ENCODE peak calls at places on chromosomes 13 and 19, in nine cellular contexts. B is GM23338; Z is effector memory CD4-positive, alpha-beta T cell; N is lower lobe of right lung; V is brain microvascular endothelial cell; C is HepG2; O is K562; Q is gastrocnemius medialis; G is Peyer's patch. S is an unnamed sample.

GRCh38 chr19:4108767-4109625 is 14.9 kb downstream of the MAP2K2 start:
- DNase-seq in Z (peak; percentile 63), N (peak; percentile 59), V (no peak), Q (no peak), G (peak; percentile 88), C (no peak), B (no peak), O (no peak), S (peak; percentile 92)

GRCh38 chr19:43562698-43563241 is 12.6 kb downstream of the XRCC1 start:
- DNase-seq in Q (peak; percentile 69), G (peak; percentile 83), N (peak; percentile 88), Z (peak; percentile 72), C (no peak), O (no peak), V (peak; percentile 75), B (no peak), S (peak; percentile 78)

GRCh38 chr19:28523619-28524018 is 689.3 kb downstream of the UQCRFS1 start:
- DNase-seq in G (no peak), N (no peak), B (no peak), C (no peak), O (no peak), V (no peak), Q (peak; percentile 33), Z (no peak), S (no peak)

GRCh38 chr19:681029-681626 is 4.9 kb downstream of the FSTL3 start:
- DNase-seq in O (no peak), G (peak; percentile 86), Q (no peak), B (peak; percentile 96), V (no peak), C (no peak), N (peak; percentile 92), Z (no peak), S (peak; percentile 34)

GRCh38 chr19:57056972-57057371 is 62.8 kb upstream of the USP29 start:
- DNase-seq in Q (no peak), Z (no peak), G (no peak), B (no peak), V (no peak), O (no peak), C (no peak), N (no peak), S (no peak)

GRCh38 chr19:1070576-1070930 is 3.6 kb downstream of the ARHGAP45 start:
- DNase-seq in C (no peak), B (peak; percentile 86), Z (no peak), V (no peak), Q (no peak), O (no peak), G (no peak), N (peak; percentile 48), S (no peak)

GRCh38 chr19:35975608-35976214 is 19.3 kb upstream of the SDHAF1 start:
- DNase-seq in Z (no peak), B (peak; percentile 80), C (no peak), N (no peak), V (no peak), G (no peak), Q (no peak), O (peak; percentile 53), S (no peak)

GRCh38 chr13:23504188-23504587 is 66.0 kb upstream of the TNFRSF19 start:
- DNase-seq in Q (no peak), G (no peak), C (no peak), V (peak; percentile 19), Z (no peak), O (no peak), B (no peak), N (no peak), S (no peak)

GRCh38 chr13:112898786-112899617 is 70.0 kb upstream of the MCF2L start:
- DNase-seq in Q (no peak), V (no peak), B (no peak), Z (no peak), N (peak; percentile 34), G (no peak), C (no peak), O (no peak), S (no peak)

GRCh38 chr19:6774821-6775707 is 2.6 kb downstream of the VAV1 start:
- DNase-seq in V (no peak), B (no peak), Q (no peak), Z (no peak), C (no peak), N (no peak), G (no peak), O (no peak), S (no peak)

GRCh38 chr19:54414156-54414555 is 1.1 kb upstream of the TTYH1 start:
- DNase-seq in Z (no peak), Q (no peak), B (no peak), N (no peak), C (no peak), G (no peak), V (no peak), O (no peak), S (no peak)

GRCh38 chr19:44732235-44733014 is 16.1 kb upstream of the BCL3 start:
- DNase-seq in V (no peak), C (no peak), G (no peak), B (no peak), N (no peak), Q (no peak), O (no peak), Z (no peak), S (no peak)

GRCh38 chr19:42150940-42151339 is 18.7 kb upstream of the POU2F2 start:
- DNase-seq in O (no peak), Z (no peak), G (no peak), B (peak; percentile 57), Q (no peak), V (no peak), C (no peak), N (no peak), S (no peak)
- H3K27me3 ChIP-seq in O (peaks cover 26% of the 10 kb centered on the region), Z (no peaks in the 10 kb centered on the region), G (no peaks in the 10 kb centered on the region), B (peaks cover 7% of the 10 kb centered on the region), Q (peaks cover 45% of the 10 kb centered on the region), V (peaks cover 43% of the 10 kb centered on the region), C (peaks cover 10% of the 10 kb centered on the region), N (peaks cover 31% of the 10 kb centered on the region), S (peaks cover 5% of the 10 kb centered on the region)

GRCh38 chr13:20501548-20501947 is 24.1 kb downstream of the CRYL1 start:
- DNase-seq in G (no peak), B (no peak), C (no peak), O (no peak), Q (no peak), Z (no peak), V (no peak), N (no peak), S (no peak)
- H3K36me3 ChIP-seq in G (peaks cover 22% of the 10 kb centered on the region), B (no peaks in the 10 kb centered on the region), C (no peaks in the 10 kb centered on the region), O (no peaks in the 10 kb centered on the region), Q (peaks cover 4% of the 10 kb centered on the region), Z (no peaks in the 10 kb centered on the region), V (no peaks in the 10 kb centered on the region), N (no peaks in the 10 kb centered on the region), S (no peaks in the 10 kb centered on the region)

GRCh38 chr19:34847393-34847792 is 74.4 kb upstream of the ZNF599 start:
- DNase-seq in N (no peak), O (no peak), G (no peak), Q (no peak), B (no peak), Z (no peak), V (no peak), C (no peak), S (no peak)

GRCh38 chr19:34841780-34842179 is 68.8 kb upstream of the ZNF599 start:
- DNase-seq in O (no peak), B (peak; percentile 67), V (no peak), Z (no peak), Q (no peak), C (no peak), N (no peak), G (no peak), S (no peak)

GRCh38 chr19:34838753-34839431 is 65.9 kb upstream of the ZNF599 start:
- DNase-seq in O (no peak), N (no peak), G (no peak), Z (no peak), V (no peak), C (peak; percentile 24), Q (no peak), B (peak; percentile 91), S (no peak)

DNA sequence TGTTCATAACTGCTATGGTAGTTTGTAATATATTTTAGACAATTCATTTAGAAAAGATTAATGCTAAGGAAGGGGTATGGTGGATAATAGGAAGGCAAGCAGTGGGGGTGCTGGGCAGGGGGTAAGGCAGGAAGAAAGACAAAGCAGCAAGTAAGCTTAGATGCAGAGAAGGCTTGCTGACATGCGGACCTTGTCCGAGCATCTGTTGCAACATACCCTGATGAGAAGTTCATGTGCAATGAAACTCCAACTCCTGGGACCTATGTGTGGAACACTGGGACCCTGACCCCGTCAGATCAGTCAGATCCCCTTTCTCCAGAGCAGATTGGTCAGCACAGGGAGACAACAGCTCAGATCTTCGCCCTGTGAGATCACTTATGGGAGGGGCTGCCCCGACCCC is 71.2 kb upstream of the ZNF599 start:
- DNase-seq in Q (no peak), C (no peak), G (no peak), B (no peak), V (no peak), O (no peak), Z (no peak), N (no peak), S (no peak)
- H3K27ac ChIP-seq in Q (no peak overlapping the region), C (no peak overlapping the region), G (no peak overlapping the region), B (no peak overlapping the region), V (no peak overlapping the region), O (no peak overlapping the region), Z (no peak overlapping the region), N (no peak overlapping the region), S (no peak overlapping the region)

GRCh38 chr13:91358384-91358776 is 10.9 kb downstream of the MIR17HG start:
- DNase-seq in Z (no peak), C (no peak), Q (no peak), V (no peak), B (no peak), N (no peak), O (peak; percentile 61), G (no peak), S (no peak)

GRCh38 chr13:91357613-91358383 is 10.3 kb downstream of the MIR17HG start:
- DNase-seq in C (no peak), O (no peak), Q (no peak), N (no peak), B (no peak), V (no peak), Z (no peak), G (no peak), S (no peak)

GRCh38 chr13:91355826-91356710 is 8.6 kb downstream of the MIR17HG start:
- DNase-seq in B (no peak), C (no peak), Q (no peak), Z (no peak), G (no peak), V (no peak), O (no peak), N (no peak), S (no peak)

GRCh38 chr13:91355099-91355825 is 7.8 kb downstream of the MIR17HG start:
- DNase-seq in Z (no peak), Q (no peak), N (no peak), V (no peak), B (no peak), O (no peak), C (no peak), G (no peak), S (no peak)

DNA sequence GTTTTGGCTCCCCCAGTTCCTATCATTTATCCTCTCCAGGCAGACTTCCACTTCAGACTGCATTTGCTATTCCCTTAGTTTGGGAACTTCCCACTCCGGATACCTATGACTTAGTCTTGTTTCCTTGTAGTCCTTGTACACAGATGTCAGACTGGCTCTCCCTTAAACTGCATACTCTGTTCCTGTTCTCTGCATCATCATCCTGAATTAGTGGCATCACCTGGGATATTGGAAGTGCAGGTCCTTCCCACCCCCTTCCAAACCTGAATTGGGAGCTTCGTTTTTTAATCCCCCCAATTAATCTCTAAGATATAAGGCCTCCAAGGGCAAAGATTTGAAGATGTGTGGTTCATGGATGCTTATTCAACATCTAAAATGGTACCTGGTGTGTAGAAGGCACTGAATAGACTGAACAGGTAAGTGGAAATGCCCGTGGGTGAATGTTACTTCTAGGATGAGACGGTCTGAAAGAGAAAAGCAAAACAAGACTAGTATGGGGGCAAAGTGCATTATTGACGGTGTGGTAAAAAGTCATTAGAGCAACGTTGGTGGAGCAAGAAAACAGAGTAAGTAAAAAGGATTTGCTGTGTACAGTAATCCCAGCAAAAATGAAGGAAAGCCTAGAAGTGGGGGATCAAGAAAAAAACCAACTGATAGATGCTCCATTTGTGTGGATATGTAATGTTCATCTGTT is 9.6 kb downstream of the MIR17HG start:
- DNase-seq in G (no peak), O (no peak), Q (no peak), Z (no peak), N (no peak), V (no peak), C (no peak), B (no peak), S (no peak)
- H3K27me3 ChIP-seq in G (no peaks in the 10 kb centered on the region), O (no peaks in the 10 kb centered on the region), Q (no peaks in the 10 kb centered on the region), Z (no peaks in the 10 kb centered on the region), N (no peaks in the 10 kb centered on the region), V (no peaks in the 10 kb centered on the region), C (no peaks in the 10 kb centered on the region), B (no peaks in the 10 kb centered on the region), S (no peaks in the 10 kb centered on the region)

S was measured in CD8-positive, alpha-beta memory T cell.